ENCODE peak calls at places on chromosome 21, in four cellular contexts. One of them, this sample, is unnamed.

GRCh38 chr21:29654203-29654602 is 285.6 kb downstream of the GRIK1 start:
- DNase-seq in CD4-positive, alpha-beta T cell: no peak
- DNase-seq in ELR: no peak
- DNase-seq in NCI-H510A treated with DMSO at 0.1 percent for 48 hours: no peak
- DNase-seq in this sample: no peak

GRCh38 chr21:42865361-42866160 is 13.8 kb downstream of the WDR4 start:
- DNase-seq in CD4-positive, alpha-beta T cell: no peak
- DNase-seq in ELR: no peak
- DNase-seq in NCI-H510A treated with DMSO at 0.1 percent for 48 hours: no peak
- DNase-seq in this sample: no peak

GRCh38 chr21:17931080-17931479 is 111.9 kb upstream of the C21orf91 start:
- DNase-seq in NCI-H510A treated with DMSO at 0.1 percent for 48 hours: no peak
- DNase-seq in CD4-positive, alpha-beta T cell: no peak
- DNase-seq in ELR: no peak
- DNase-seq in this sample: peak; percentile 51

GRCh38 chr21:15390049-15390448 is 325.2 kb upstream of the NRIP1 start:
- DNase-seq in CD4-positive, alpha-beta T cell: no peak
- DNase-seq in ELR: no peak
- DNase-seq in NCI-H510A treated with DMSO at 0.1 percent for 48 hours: no peak
- DNase-seq in this sample: no peak

GRCh38 chr21:16407403-16408279 is 677.9 kb downstream of the USP25 start:
- DNase-seq in CD4-positive, alpha-beta T cell: no peak
- DNase-seq in NCI-H510A treated with DMSO at 0.1 percent for 48 hours: no peak
- DNase-seq in ELR: no peak
- DNase-seq in this sample: no peak

GRCh38 chr21:25370311-25370744 is 237.0 kb downstream of the MRPL39 start:
- DNase-seq in CD4-positive, alpha-beta T cell: no peak
- DNase-seq in ELR: peak; percentile 97
- DNase-seq in NCI-H510A treated with DMSO at 0.1 percent for 48 hours: no peak
- DNase-seq in this sample: no peak

GRCh38 chr21:46048926-46049889 is 48.7 kb upstream of the COL6A2 start:
- DNase-seq in ELR: peak; percentile 98
- DNase-seq in CD4-positive, alpha-beta T cell: no peak
- DNase-seq in NCI-H510A treated with DMSO at 0.1 percent for 48 hours: no peak
- DNase-seq in this sample: no peak

GRCh38 chr21:36889401-36889800 is 77.1 kb downstream of the HLCS start:
- DNase-seq in CD4-positive, alpha-beta T cell: no peak
- DNase-seq in ELR: no peak
- DNase-seq in NCI-H510A treated with DMSO at 0.1 percent for 48 hours: no peak
- DNase-seq in this sample: no peak

GRCh38 chr21:45037986-45038385 is 36.4 kb upstream of the ADARB1 start:
- DNase-seq in NCI-H510A treated with DMSO at 0.1 percent for 48 hours: no peak
- DNase-seq in CD4-positive, alpha-beta T cell: no peak
- DNase-seq in ELR: no peak
- DNase-seq in this sample: no peak

GRCh38 chr21:29018540-29018939 is 609 bp downstream of the RWDD2B start:
- DNase-seq in ELR: peak; percentile 41
- DNase-seq in CD4-positive, alpha-beta T cell: no peak
- DNase-seq in NCI-H510A treated with DMSO at 0.1 percent for 48 hours: peak; percentile 33
- DNase-seq in this sample: no peak

GRCh38 chr21:26964379-26964778 is 2.5 kb downstream of the ADAMTS5 start:
- DNase-seq in CD4-positive, alpha-beta T cell: no peak
- DNase-seq in ELR: no peak
- DNase-seq in NCI-H510A treated with DMSO at 0.1 percent for 48 hours: no peak
- DNase-seq in this sample: no peak

GRCh38 chr21:41236361-41236973 is 68.5 kb downstream of the BACE2 start:
- DNase-seq in NCI-H510A treated with DMSO at 0.1 percent for 48 hours: no peak
- DNase-seq in ELR: no peak
- DNase-seq in CD4-positive, alpha-beta T cell: no peak
- DNase-seq in this sample: no peak

GRCh38 chr21:33731447-33731846 is 89.1 kb downstream of the ITSN1 start:
- DNase-seq in NCI-H510A treated with DMSO at 0.1 percent for 48 hours: no peak
- DNase-seq in ELR: peak; percentile 36
- DNase-seq in CD4-positive, alpha-beta T cell: no peak
- DNase-seq in this sample: no peak

GRCh38 chr21:20822559-20823133 is 175.6 kb upstream of the NCAM2 start:
- DNase-seq in NCI-H510A treated with DMSO at 0.1 percent for 48 hours: no peak
- DNase-seq in ELR: peak; percentile 4
- DNase-seq in CD4-positive, alpha-beta T cell: no peak
- DNase-seq in this sample: no peak

GRCh38 chr21:41121785-41122415 is 46.1 kb upstream of the BACE2 start:
- DNase-seq in NCI-H510A treated with DMSO at 0.1 percent for 48 hours: peak; percentile 73
- DNase-seq in CD4-positive, alpha-beta T cell: peak; percentile 37
- DNase-seq in ELR: peak; percentile 35
- DNase-seq in this sample: peak; percentile 68

GRCh38 chr21:36111238-36111637 is 23.6 kb upstream of the CBR3 start:
- DNase-seq in ELR: no peak
- DNase-seq in NCI-H510A treated with DMSO at 0.1 percent for 48 hours: no peak
- DNase-seq in CD4-positive, alpha-beta T cell: no peak
- DNase-seq in this sample: no peak

GRCh38 chr21:35357041-35357780 is 308.1 kb upstream of the RUNX1 start:
- DNase-seq in NCI-H510A treated with DMSO at 0.1 percent for 48 hours: no peak
- DNase-seq in ELR: no peak
- DNase-seq in CD4-positive, alpha-beta T cell: no peak
- DNase-seq in this sample: no peak

GRCh38 chr21:45102391-45102932 is 28.1 kb downstream of the ADARB1 start:
- DNase-seq in NCI-H510A treated with DMSO at 0.1 percent for 48 hours: no peak
- DNase-seq in CD4-positive, alpha-beta T cell: no peak
- DNase-seq in ELR: peak; percentile 76
- DNase-seq in this sample: no peak

GRCh38 chr21:44988607-44989537 is 49.0 kb downstream of the SLX9 start:
- DNase-seq in CD4-positive, alpha-beta T cell: no peak
- DNase-seq in ELR: no peak
- DNase-seq in NCI-H510A treated with DMSO at 0.1 percent for 48 hours: no peak
- DNase-seq in this sample: no peak

GRCh38 chr21:43318841-43319781 is 107.8 kb downstream of the SIK1 start:
- DNase-seq in CD4-positive, alpha-beta T cell: no peak
- DNase-seq in ELR: peak; percentile 87
- DNase-seq in NCI-H510A treated with DMSO at 0.1 percent for 48 hours: peak; percentile 51
- DNase-seq in this sample: no peak

GRCh38 chr21:25039461-25040380 is 567.6 kb downstream of the MRPL39 start:
- DNase-seq in CD4-positive, alpha-beta T cell: no peak
- DNase-seq in ELR: peak; percentile 48
- DNase-seq in NCI-H510A treated with DMSO at 0.1 percent for 48 hours: no peak
- DNase-seq in this sample: no peak

GRCh38 chr21:40548134-40548533 is 298.8 kb downstream of the DSCAM start:
- DNase-seq in NCI-H510A treated with DMSO at 0.1 percent for 48 hours: no peak
- DNase-seq in ELR: no peak
- DNase-seq in CD4-positive, alpha-beta T cell: no peak
- DNase-seq in this sample: no peak

GRCh38 chr21:42456457-42456856 is 39.6 kb downstream of the RSPH1 start:
- DNase-seq in ELR: peak; percentile 2
- DNase-seq in NCI-H510A treated with DMSO at 0.1 percent for 48 hours: peak; percentile 12
- DNase-seq in CD4-positive, alpha-beta T cell: peak; percentile 49
- DNase-seq in this sample: peak; percentile 70

GRCh38 chr21:16588433-16588860 is 858.7 kb downstream of the USP25 start:
- DNase-seq in CD4-positive, alpha-beta T cell: no peak
- DNase-seq in NCI-H510A treated with DMSO at 0.1 percent for 48 hours: no peak
- DNase-seq in ELR: peak; percentile 87
- DNase-seq in this sample: no peak

GRCh38 chr21:44999428-44999971 is 59.7 kb downstream of the SLX9 start:
- DNase-seq in CD4-positive, alpha-beta T cell: no peak
- DNase-seq in NCI-H510A treated with DMSO at 0.1 percent for 48 hours: no peak
- DNase-seq in ELR: no peak
- DNase-seq in this sample: no peak

GRCh38 chr21:42437786-42438185 is 34.1 kb downstream of the UBASH3A start:
- DNase-seq in NCI-H510A treated with DMSO at 0.1 percent for 48 hours: no peak
- DNase-seq in CD4-positive, alpha-beta T cell: no peak
- DNase-seq in ELR: no peak
- DNase-seq in this sample: no peak

GRCh38 chr21:39924577-39925308 is 57.5 kb downstream of the PCP4 start:
- DNase-seq in CD4-positive, alpha-beta T cell: no peak
- DNase-seq in ELR: no peak
- DNase-seq in NCI-H510A treated with DMSO at 0.1 percent for 48 hours: no peak
- DNase-seq in this sample: no peak

GRCh38 chr21:42636535-42636914 is 16.9 kb upstream of the PDE9A start:
- DNase-seq in ELR: peak; percentile 37
- DNase-seq in NCI-H510A treated with DMSO at 0.1 percent for 48 hours: no peak
- DNase-seq in CD4-positive, alpha-beta T cell: no peak
- DNase-seq in this sample: no peak

GRCh38 chr21:31732538-31732864 is 583 bp upstream of the SCAF4 start:
- DNase-seq in ELR: no peak
- DNase-seq in CD4-positive, alpha-beta T cell: no peak
- DNase-seq in NCI-H510A treated with DMSO at 0.1 percent for 48 hours: no peak
- DNase-seq in this sample: peak; percentile 45

GRCh38 chr21:32298658-32299081 is at the start of gene MRAP:
- DNase-seq in CD4-positive, alpha-beta T cell: no peak
- DNase-seq in NCI-H510A treated with DMSO at 0.1 percent for 48 hours: no peak
- DNase-seq in ELR: no peak
- DNase-seq in this sample: no peak

GRCh38 chr21:41684381-41685245 is 82.2 kb downstream of the RIPK4 start:
- DNase-seq in CD4-positive, alpha-beta T cell: no peak
- DNase-seq in ELR: peak; percentile 72
- DNase-seq in NCI-H510A treated with DMSO at 0.1 percent for 48 hours: no peak
- DNase-seq in this sample: no peak

GRCh38 chr21:39125752-39126485 is 57.3 kb downstream of the PSMG1 start:
- DNase-seq in ELR: peak; percentile 75
- DNase-seq in NCI-H510A treated with DMSO at 0.1 percent for 48 hours: peak; percentile 89
- DNase-seq in CD4-positive, alpha-beta T cell: no peak
- DNase-seq in this sample: peak; percentile 46

GRCh38 chr21:25870084-25870483 is 135.3 kb downstream of the GABPA start:
- DNase-seq in NCI-H510A treated with DMSO at 0.1 percent for 48 hours: no peak
- DNase-seq in ELR: no peak
- DNase-seq in CD4-positive, alpha-beta T cell: no peak
- DNase-seq in this sample: no peak

GRCh38 chr21:22743085-22743484 is 1744.9 kb downstream of the NCAM2 start:
- DNase-seq in NCI-H510A treated with DMSO at 0.1 percent for 48 hours: no peak
- DNase-seq in ELR: no peak
- DNase-seq in CD4-positive, alpha-beta T cell: no peak
- DNase-seq in this sample: no peak

GRCh38 chr21:17441370-17441769 is 71.5 kb upstream of the CXADR start:
- DNase-seq in NCI-H510A treated with DMSO at 0.1 percent for 48 hours: no peak
- DNase-seq in ELR: no peak
- DNase-seq in CD4-positive, alpha-beta T cell: no peak
- DNase-seq in this sample: no peak

GRCh38 chr21:35399706-35400105 is 350.6 kb upstream of the RUNX1 start:
- DNase-seq in NCI-H510A treated with DMSO at 0.1 percent for 48 hours: no peak
- DNase-seq in ELR: no peak
- DNase-seq in CD4-positive, alpha-beta T cell: no peak
- DNase-seq in this sample: peak; percentile 14

GRCh38 chr21:43306911-43307676 is 119.8 kb downstream of the SIK1 start:
- DNase-seq in NCI-H510A treated with DMSO at 0.1 percent for 48 hours: peak; percentile 72
- DNase-seq in ELR: peak; percentile 87
- DNase-seq in CD4-positive, alpha-beta T cell: no peak
- DNase-seq in this sample: no peak

GRCh38 chr21:36250423-36251075 is 69.4 kb upstream of the MORC3 start:
- DNase-seq in ELR: no peak
- DNase-seq in NCI-H510A treated with DMSO at 0.1 percent for 48 hours: no peak
- DNase-seq in CD4-positive, alpha-beta T cell: no peak
- DNase-seq in this sample: no peak

GRCh38 chr21:43648171-43648570 is 11.1 kb downstream of the HSF2BP start:
- DNase-seq in CD4-positive, alpha-beta T cell: no peak
- DNase-seq in ELR: no peak
- DNase-seq in NCI-H510A treated with DMSO at 0.1 percent for 48 hours: no peak
- DNase-seq in this sample: no peak